ENCODE peak calls at places on chromosomes 4 and X, in four cellular contexts. One of them, this sample, is unnamed.

GRCh38 chr4:52750819-52751348 is 341 bp downstream of the ERVMER34-1 start:
- DNase-seq in dorsolateral prefrontal cortex: no peak
- DNase-seq in GM13977: peak; percentile 27
- DNase-seq in ascending aorta: no peak
- DNase-seq in this sample: no peak

GRCh38 chr4:168830777-168831512 is 179.1 kb downstream of the CBR4 start:
- DNase-seq in dorsolateral prefrontal cortex: no peak
- DNase-seq in GM13977: no peak
- DNase-seq in ascending aorta: no peak
- DNase-seq in this sample: no peak

GRCh38 chr4:121454251-121454979 is 73.6 kb upstream of the QRFPR start:
- DNase-seq in dorsolateral prefrontal cortex: no peak
- DNase-seq in GM13977: no peak
- DNase-seq in ascending aorta: no peak
- DNase-seq in this sample: no peak

GRCh38 chrX:105765691-105766090 is 56.6 kb upstream of the NRK start:
- DNase-seq in dorsolateral prefrontal cortex: no peak
- DNase-seq in GM13977: no peak
- DNase-seq in ascending aorta: no peak
- DNase-seq in this sample: no peak

GRCh38 chr4:169668069-169668721 is 47.8 kb downstream of the CLCN3 start:
- DNase-seq in dorsolateral prefrontal cortex: no peak
- DNase-seq in GM13977: no peak
- DNase-seq in ascending aorta: no peak
- DNase-seq in this sample: no peak

GRCh38 chr4:91958651-91959050 is 345.1 kb upstream of the GRID2 start:
- DNase-seq in dorsolateral prefrontal cortex: no peak
- DNase-seq in GM13977: no peak
- DNase-seq in ascending aorta: no peak
- DNase-seq in this sample: no peak

GRCh38 chr4:83255584-83255983 is 29.0 kb downstream of the COQ2 start:
- DNase-seq in dorsolateral prefrontal cortex: no peak
- DNase-seq in GM13977: no peak
- DNase-seq in ascending aorta: no peak
- DNase-seq in this sample: no peak

GRCh38 chr4:117640836-117641235 is 393.4 kb upstream of the NDST3 start:
- DNase-seq in dorsolateral prefrontal cortex: no peak
- DNase-seq in GM13977: no peak
- DNase-seq in ascending aorta: no peak
- DNase-seq in this sample: no peak

GRCh38 chr4:144615182-144615581 is 30.8 kb upstream of the HHIP start:
- DNase-seq in dorsolateral prefrontal cortex: no peak
- DNase-seq in GM13977: no peak
- DNase-seq in ascending aorta: no peak
- DNase-seq in this sample: no peak

GRCh38 chr4:48137766-48138349 is 3.8 kb upstream of the TXK start:
- DNase-seq in dorsolateral prefrontal cortex: no peak
- DNase-seq in GM13977: no peak
- DNase-seq in ascending aorta: no peak
- DNase-seq in this sample: no peak

GRCh38 chrX:107420571-107420970 is 28.9 kb upstream of the FRMPD3 start:
- DNase-seq in dorsolateral prefrontal cortex: no peak
- DNase-seq in GM13977: no peak
- DNase-seq in ascending aorta: no peak
- DNase-seq in this sample: no peak

GRCh38 chrX:108122748-108123147 is 31.2 kb downstream of the ATG4A start:
- DNase-seq in dorsolateral prefrontal cortex: no peak
- DNase-seq in GM13977: no peak
- DNase-seq in ascending aorta: no peak
- DNase-seq in this sample: no peak

GRCh38 chrX:133414399-133415275 is 652 bp downstream of the GPC4 start:
- DNase-seq in dorsolateral prefrontal cortex: no peak
- DNase-seq in GM13977: no peak
- DNase-seq in ascending aorta: no peak
- DNase-seq in this sample: no peak

GRCh38 chrX:10156199-10157031 is at the start of gene CLCN4:
- DNase-seq in dorsolateral prefrontal cortex: peak; percentile 73
- DNase-seq in GM13977: peak; percentile 50
- DNase-seq in ascending aorta: peak; percentile 80
- DNase-seq in this sample: no peak

GRCh38 chr4:48538358-48538757 is 48.3 kb downstream of the ZAR1 start:
- DNase-seq in dorsolateral prefrontal cortex: no peak
- DNase-seq in GM13977: no peak
- DNase-seq in ascending aorta: no peak
- DNase-seq in this sample: no peak

GRCh38 chr4:109979932-109980717 is 67.4 kb downstream of the EGF start:
- DNase-seq in dorsolateral prefrontal cortex: no peak
- DNase-seq in GM13977: no peak
- DNase-seq in ascending aorta: no peak
- DNase-seq in this sample: no peak

GRCh38 chr4:29540439-29541102 is 1179.6 kb upstream of the PCDH7 start:
- DNase-seq in dorsolateral prefrontal cortex: no peak
- DNase-seq in GM13977: peak; percentile 21
- DNase-seq in ascending aorta: no peak
- DNase-seq in this sample: no peak

GRCh38 chrX:53403535-53403934 is 18.9 kb downstream of the SMC1A start:
- DNase-seq in dorsolateral prefrontal cortex: no peak
- DNase-seq in GM13977: no peak
- DNase-seq in ascending aorta: no peak
- DNase-seq in this sample: no peak

DNA sequence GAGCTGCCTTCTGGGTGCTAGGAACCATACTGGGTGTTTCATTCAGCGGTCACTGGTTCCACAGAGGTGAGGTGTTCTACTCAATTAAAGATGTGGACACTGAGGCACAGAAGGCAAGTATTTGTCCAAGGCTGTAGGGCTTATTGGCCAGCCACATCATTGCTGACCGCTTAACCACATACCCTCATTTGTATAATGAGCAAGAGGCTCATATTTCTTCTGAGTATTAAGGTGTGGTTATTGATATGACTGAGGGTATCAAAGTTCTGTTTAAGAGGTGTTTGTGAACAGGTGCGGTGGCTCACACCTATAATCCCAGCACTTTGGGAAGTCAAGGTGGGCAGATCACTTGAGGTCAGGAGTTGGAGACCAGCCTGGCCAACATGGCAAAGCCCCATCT is 14.3 kb downstream of the RNF4 start:
- DNase-seq in dorsolateral prefrontal cortex: no peak
- DNase-seq in GM13977: no peak
- DNase-seq in ascending aorta: no peak
- DNase-seq in this sample: no peak
- TF ChIP-seq CTCF in dorsolateral prefrontal cortex: no peak
- TF ChIP-seq CTCF in GM13977: no peak
- TF ChIP-seq CTCF in ascending aorta: no peak
- TF ChIP-seq CTCF in this sample: no peak

GRCh38 chr4:152937280-152937534 is 1.1 kb downstream of the FHDC1 start:
- DNase-seq in dorsolateral prefrontal cortex: no peak
- DNase-seq in GM13977: no peak
- DNase-seq in ascending aorta: no peak
- DNase-seq in this sample: no peak

GRCh38 chr4:152936446-152937279 is 540 bp downstream of the FHDC1 start:
- DNase-seq in dorsolateral prefrontal cortex: no peak
- DNase-seq in GM13977: peak; percentile 65
- DNase-seq in ascending aorta: no peak
- DNase-seq in this sample: no peak

GRCh38 chr4:152937535-152938236 is 1.6 kb downstream of the FHDC1 start:
- DNase-seq in dorsolateral prefrontal cortex: no peak
- DNase-seq in GM13977: peak; percentile 61
- DNase-seq in ascending aorta: no peak
- DNase-seq in this sample: no peak

GRCh38 chr4:152935138-152935537 is 985 bp upstream of the FHDC1 start:
- DNase-seq in dorsolateral prefrontal cortex: no peak
- DNase-seq in GM13977: peak; percentile 44
- DNase-seq in ascending aorta: no peak
- DNase-seq in this sample: no peak

DNA sequence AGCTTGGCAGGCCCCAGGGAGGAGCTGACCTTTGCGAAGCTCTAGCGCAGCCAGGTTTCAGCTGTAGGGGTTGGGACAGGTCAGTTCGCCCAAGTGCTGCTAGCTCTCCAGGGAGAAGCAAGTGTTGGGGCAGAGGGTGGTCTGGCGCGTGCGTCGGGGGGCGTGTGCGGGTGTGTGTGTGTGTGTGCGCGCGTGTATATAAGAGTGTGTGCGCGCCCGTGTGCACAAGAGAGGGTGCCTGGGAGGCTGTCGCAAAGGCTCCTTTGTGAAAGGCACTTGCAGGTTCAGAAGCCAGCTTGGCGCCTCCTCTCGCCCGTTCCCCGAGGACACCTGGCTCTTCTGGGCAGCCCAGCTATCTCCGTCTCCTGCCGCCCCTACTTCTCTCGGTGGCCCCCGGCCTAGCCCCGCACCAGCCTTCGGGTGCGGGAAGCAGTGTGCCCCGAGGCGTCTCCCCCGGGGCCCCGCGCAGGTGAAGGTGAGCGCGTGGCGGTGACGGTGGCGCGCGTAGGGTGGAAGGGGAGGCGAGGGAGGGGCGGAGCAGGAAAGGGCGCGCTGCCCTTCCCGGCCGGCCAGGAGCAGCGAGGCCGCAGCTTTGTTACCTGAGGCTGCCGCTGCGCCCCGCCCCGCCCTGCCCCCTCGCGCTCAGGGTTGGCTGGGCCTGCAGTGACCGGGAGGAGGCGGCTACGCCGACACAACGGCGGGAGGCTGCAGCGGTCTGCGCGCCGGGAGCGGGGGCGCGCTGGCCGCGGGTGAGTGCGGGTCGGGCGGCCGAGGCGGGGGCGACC is at the start of gene FHDC1:
- DNase-seq in dorsolateral prefrontal cortex: no peak
- DNase-seq in GM13977: peak; percentile 58
- DNase-seq in ascending aorta: no peak
- DNase-seq in this sample: no peak
- TF ChIP-seq CTCF in dorsolateral prefrontal cortex: no peak
- TF ChIP-seq CTCF in GM13977: no peak
- TF ChIP-seq CTCF in ascending aorta: no peak
- TF ChIP-seq CTCF in this sample: no peak

GRCh38 chrX:68693481-68694410 is 46.3 kb downstream of the STARD8 start:
- DNase-seq in dorsolateral prefrontal cortex: peak; percentile 46
- DNase-seq in GM13977: peak; percentile 65
- DNase-seq in ascending aorta: peak; percentile 87
- DNase-seq in this sample: peak; percentile 53

GRCh38 chrX:68692651-68693050 is 45.2 kb downstream of the STARD8 start:
- DNase-seq in dorsolateral prefrontal cortex: no peak
- DNase-seq in GM13977: no peak
- DNase-seq in ascending aorta: no peak
- DNase-seq in this sample: no peak

GRCh38 chrX:68691102-68691501 is 43.6 kb downstream of the STARD8 start:
- DNase-seq in dorsolateral prefrontal cortex: no peak
- DNase-seq in GM13977: no peak
- DNase-seq in ascending aorta: no peak
- DNase-seq in this sample: no peak

GRCh38 chrX:68694429-68695205 is 47.2 kb downstream of the STARD8 start:
- DNase-seq in dorsolateral prefrontal cortex: no peak
- DNase-seq in GM13977: no peak
- DNase-seq in ascending aorta: no peak
- DNase-seq in this sample: no peak

GRCh38 chrX:68691921-68692320 is 44.5 kb downstream of the STARD8 start:
- DNase-seq in dorsolateral prefrontal cortex: no peak
- DNase-seq in GM13977: no peak
- DNase-seq in ascending aorta: no peak
- DNase-seq in this sample: no peak
- TF ChIP-seq CTCF in dorsolateral prefrontal cortex: no peak
- TF ChIP-seq CTCF in GM13977: no peak
- TF ChIP-seq CTCF in ascending aorta: no peak
- TF ChIP-seq CTCF in this sample: no peak

GRCh38 chr4:17577660-17578481 is 873 bp downstream of the LAP3 start:
- DNase-seq in dorsolateral prefrontal cortex: peak; percentile 45
- DNase-seq in GM13977: peak; percentile 31
- DNase-seq in ascending aorta: peak; percentile 78
- DNase-seq in this sample: peak; percentile 29
- TF ChIP-seq CTCF in dorsolateral prefrontal cortex: no peak
- TF ChIP-seq CTCF in GM13977: no peak
- TF ChIP-seq CTCF in ascending aorta: no peak
- TF ChIP-seq CTCF in this sample: no peak

DNA sequence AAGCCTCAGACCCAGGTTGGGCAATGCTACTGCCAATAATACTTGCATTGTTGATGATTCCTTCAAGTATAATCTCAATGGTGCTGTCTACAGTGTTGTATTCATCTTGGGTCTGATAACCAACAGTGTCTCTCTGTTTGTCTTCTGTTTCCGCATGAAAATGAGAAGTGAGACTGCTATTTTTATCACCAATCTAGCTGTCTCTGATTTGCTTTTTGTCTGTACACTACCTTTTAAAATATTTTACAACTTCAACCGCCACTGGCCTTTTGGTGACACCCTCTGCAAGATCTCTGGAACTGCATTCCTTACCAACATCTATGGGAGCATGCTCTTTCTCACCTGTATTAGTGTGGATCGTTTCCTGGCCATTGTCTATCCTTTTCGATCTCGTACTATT is 7.4 kb downstream of the LPAR4 start:
- DNase-seq in dorsolateral prefrontal cortex: no peak
- DNase-seq in GM13977: peak; percentile 23
- DNase-seq in ascending aorta: no peak
- DNase-seq in this sample: no peak
- TF ChIP-seq CTCF in dorsolateral prefrontal cortex: no peak
- TF ChIP-seq CTCF in GM13977: peak; percentile 26
- TF ChIP-seq CTCF in ascending aorta: no peak
- TF ChIP-seq CTCF in this sample: no peak

GRCh38 chr4:174627473-174627872 is 105.2 kb upstream of the HPGD start:
- DNase-seq in dorsolateral prefrontal cortex: no peak
- DNase-seq in GM13977: no peak
- DNase-seq in ascending aorta: no peak
- DNase-seq in this sample: no peak
- TF ChIP-seq CTCF in dorsolateral prefrontal cortex: no peak
- TF ChIP-seq CTCF in GM13977: no peak
- TF ChIP-seq CTCF in ascending aorta: no peak
- TF ChIP-seq CTCF in this sample: no peak

This sample was measured in omental fat pad.